ENCODE peak calls at places on chromosomes 12 and 14, in seven cellular contexts. P, S, V, L, Z, X and Y are unnamed samples.

GRCh38 chr12:114678718-114679117 is 5.3 kb downstream of the TBX3 start:
- DNase-seq in P (peak), S (no peak), V (no peak), L (no peak), Z (no peak), X (no peak), Y (no peak)

GRCh38 chr12:50573271-50573670 is 68.5 kb downstream of the DIP2B start:
- DNase-seq in P (no peak), S (no peak), V (no peak), L (no peak), Z (no peak), X (no peak), Y (no peak)

GRCh38 chr12:49537709-49538601 is 875 bp upstream of the KCNH3 start:
- DNase-seq in P (peak), S (peak), V (no peak), L (no peak), Z (no peak), X (no peak), Y (peak)

GRCh38 chr12:49916129-49916919 is 12.6 kb upstream of the FAIM2 start:
- DNase-seq in P (no peak), S (no peak), V (no peak), L (no peak), Z (no peak), X (no peak), Y (no peak)

GRCh38 chr12:4850857-4851380 is 58.8 kb upstream of the KCNA1 start:
- DNase-seq in P (no peak), S (no peak), V (no peak), L (no peak), Z (no peak), X (no peak), Y (no peak)

GRCh38 chr14:34498684-34499412 is 36.8 kb upstream of the SPTSSA start:
- DNase-seq in P (peak), S (peak), V (peak), L (peak), Z (no peak), X (no peak), Y (no peak)

GRCh38 chr12:100745378-100746071 is 49.1 kb upstream of the ANO4 start:
- DNase-seq in P (no peak), S (no peak), V (no peak), L (no peak), Z (no peak), X (no peak), Y (no peak)

GRCh38 chr12:106342397-106343212 is 14.9 kb upstream of the POLR3B start:
- DNase-seq in P (peak), S (no peak), V (no peak), L (peak), Z (no peak), X (peak), Y (peak)

GRCh38 chr14:22315336-22315735 is 273.7 kb downstream of the DAD1 start:
- DNase-seq in P (peak), S (no peak), V (no peak), L (no peak), Z (no peak), X (no peak), Y (no peak)

GRCh38 chr12:49027846-49028245 is 9.3 kb upstream of the PRKAG1 start:
- DNase-seq in P (no peak), S (no peak), V (no peak), L (no peak), Z (no peak), X (no peak), Y (peak)

GRCh38 chr12:120886194-120887018 is 17.8 kb downstream of the SPPL3 start:
- DNase-seq in P (no peak), S (no peak), V (peak), L (no peak), Z (no peak), X (no peak), Y (no peak)

GRCh38 chr12:71755146-71755892 is 656 bp downstream of the RAB21 start:
- DNase-seq in P (peak), S (peak), V (no peak), L (peak), Z (no peak), X (no peak), Y (peak)

GRCh38 chr14:56592746-56593544 is 13.3 kb downstream of the TMEM260 start:
- DNase-seq in P (no peak), S (no peak), V (no peak), L (no peak), Z (no peak), X (no peak), Y (no peak)

GRCh38 chr12:1946311-1946710 is 27.9 kb upstream of the CACNA2D4 start:
- DNase-seq in P (no peak), S (no peak), V (no peak), L (no peak), Z (no peak), X (no peak), Y (no peak)

GRCh38 chr14:82626156-82627055 is 1092.8 kb upstream of the SEL1L start:
- DNase-seq in P (no peak), S (no peak), V (no peak), L (no peak), Z (no peak), X (no peak), Y (no peak)

GRCh38 chr12:109130755-109131521 is 14.6 kb downstream of the ACACB start:
- DNase-seq in P (peak), S (peak), V (no peak), L (no peak), Z (no peak), X (peak), Y (peak)

GRCh38 chr12:102479099-102479887 is 1.1 kb downstream of the IGF1 start:
- DNase-seq in P (peak), S (peak), V (no peak), L (no peak), Z (no peak), X (no peak), Y (no peak)

GRCh38 chr14:101755591-101756324 is 5.8 kb upstream of the PPP2R5C start:
- DNase-seq in P (no peak), S (no peak), V (no peak), L (no peak), Z (no peak), X (no peak), Y (no peak)

GRCh38 chr12:123160801-123161487 is 10.1 kb upstream of the PITPNM2 start:
- DNase-seq in P (peak), S (no peak), V (no peak), L (peak), Z (no peak), X (no peak), Y (no peak)

GRCh38 chr14:63867926-63868921 is 15.4 kb downstream of the SYNE2 start:
- DNase-seq in P (no peak), S (no peak), V (peak), L (peak), Z (no peak), X (no peak), Y (no peak)

GRCh38 chr12:915090-915489 is 34.4 kb downstream of the RAD52 start:
- DNase-seq in P (no peak), S (no peak), V (no peak), L (no peak), Z (no peak), X (no peak), Y (no peak)

GRCh38 chr12:102879144-102879763 is 37.8 kb downstream of the PAH start:
- DNase-seq in P (peak), S (peak), V (no peak), L (peak), Z (no peak), X (peak), Y (peak)

GRCh38 chr14:79614443-79614842 is 596.9 kb downstream of the DIO2 start:
- DNase-seq in P (no peak), S (no peak), V (no peak), L (no peak), Z (no peak), X (no peak), Y (no peak)

GRCh38 chr12:109696485-109697269 is 16.9 kb upstream of the FAM222A start:
- DNase-seq in P (peak), S (no peak), V (no peak), L (peak), Z (no peak), X (no peak), Y (no peak)